ENCODE peak calls at places on chromosome 18, in four cellular contexts. B is AG08396, C is NCI-H1694, J is breast epithelium. F is an unnamed sample.

GRCh38 chr18:60905699-60906098 is 427.5 kb upstream of the CDH20 start:
- DNase-seq in J (no peak), B (no peak), C (no peak), F (no peak)

GRCh38 chr18:58195278-58195721 is 151.3 kb downstream of the NEDD4L start:
- DNase-seq in B (no peak), J (peak), C (no peak), F (no peak)

GRCh38 chr18:73791081-73791480 is 356.6 kb downstream of the FBXO15 start:
- DNase-seq in C (no peak), B (peak), J (no peak), F (no peak)

GRCh38 chr18:26429535-26429934 is 118.8 kb downstream of the KCTD1 start:
- DNase-seq in J (no peak), B (peak), C (no peak), F (peak)

GRCh38 chr18:6561029-6561861 is 146.5 kb upstream of the L3MBTL4 start:
- DNase-seq in B (no peak), J (no peak), C (no peak), F (peak)

GRCh38 chr18:52337286-52337685 is 2.7 kb upstream of the DCC start:
- DNase-seq in B (no peak), C (no peak), J (no peak), F (no peak)

GRCh38 chr18:59454909-59455727 is 96.1 kb upstream of the LMAN1 start:
- DNase-seq in J (no peak), C (no peak), B (no peak), F (no peak)

GRCh38 chr18:64409511-64409910 is 260.6 kb upstream of the LINC00305 start:
- DNase-seq in B (no peak), C (peak), J (no peak), F (no peak)

GRCh38 chr18:12252061-12252460 is 2.1 kb upstream of the CIDEA start:
- DNase-seq in B (no peak), C (no peak), J (no peak), F (no peak)

GRCh38 chr18:10473152-10473551 is 18.7 kb downstream of the APCDD1 start:
- DNase-seq in J (no peak), B (no peak), C (no peak), F (no peak)

GRCh38 chr18:59787998-59788875 is 91.0 kb upstream of the CCBE1 start:
- DNase-seq in B (peak), C (no peak), J (no peak), F (peak)

GRCh38 chr18:68997845-68998244 is 200.0 kb downstream of the CCDC102B start:
- DNase-seq in C (no peak), J (no peak), B (no peak), F (no peak)

GRCh38 chr18:9053814-9054213 is 48.7 kb upstream of the NDUFV2 start:
- DNase-seq in J (no peak), C (no peak), B (no peak), F (no peak)

GRCh38 chr18:56977284-56977683 is 169.6 kb upstream of the BOD1L2 start:
- DNase-seq in B (no peak), C (no peak), J (no peak), F (no peak)

GRCh38 chr18:6069103-6069502 is 173.8 kb upstream of the TMEM200C start:
- DNase-seq in J (no peak), B (no peak), C (no peak), F (no peak)

GRCh38 chr18:24271381-24272331 is 126.0 kb downstream of the OSBPL1A start:
- DNase-seq in J (peak), C (no peak), B (peak), F (peak)

GRCh38 chr18:46755315-46756171 is 1.3 kb downstream of the ST8SIA5 start:
- DNase-seq in J (no peak), B (no peak), C (no peak), F (no peak)

GRCh38 chr18:43888601-43889000 is 611.3 kb upstream of the SYT4 start:
- DNase-seq in B (no peak), C (no peak), J (no peak), F (no peak)

GRCh38 chr18:25076980-25077780 is 274.8 kb downstream of the ZNF521 start:
- DNase-seq in J (no peak), C (no peak), B (no peak), F (no peak)

GRCh38 chr18:21980744-21981143 is 188.6 kb upstream of the GATA6 start:
- DNase-seq in C (no peak), B (no peak), J (no peak), F (no peak)

GRCh38 chr18:9025104-9025838 is 77.2 kb upstream of the NDUFV2 start:
- DNase-seq in C (no peak), J (no peak), B (peak), F (no peak)

GRCh38 chr18:22349966-22350365 is 67.7 kb downstream of the CTAGE1 start:
- DNase-seq in C (no peak), B (no peak), J (no peak), F (no peak)